ENCODE peak calls at places on chromosomes 3 and 15, in five cellular contexts. H, C, K, N and L are unnamed samples.

GRCh38 chr3:149765762-149766334 is 13.6 kb upstream of the COMMD2 start:
- DNase-seq in H (no peak), C (no peak), K (no peak), N (peak), L (peak)

GRCh38 chr3:126349611-126350501 is 7.4 kb downstream of the KLF15 start:
- DNase-seq in H (peak), C (no peak), K (no peak), N (no peak), L (no peak)

GRCh38 chr15:49989498-49989897 is 129.5 kb downstream of the ATP8B4 start:
- DNase-seq in H (no peak), C (no peak), K (no peak), N (no peak), L (no peak)

GRCh38 chr15:25374143-25374542 is 64.7 kb downstream of the UBE3A start:
- DNase-seq in H (no peak), C (no peak), K (no peak), N (no peak), L (no peak)

GRCh38 chr15:48645558-48646330 is at the start of gene FBN1:
- DNase-seq in H (peak), C (peak), K (peak), N (peak), L (peak)

GRCh38 chr3:131778526-131778925 is 256.3 kb downstream of the CPNE4 start:
- DNase-seq in H (no peak), C (no peak), K (no peak), N (no peak), L (no peak)

GRCh38 chr3:125087768-125088391 is 32.1 kb upstream of the HEG1 start:
- DNase-seq in H (no peak), C (no peak), K (no peak), N (peak), L (no peak)

GRCh38 chr3:108311797-108312196 is 15.4 kb downstream of the HHLA2 start:
- DNase-seq in H (no peak), C (no peak), K (no peak), N (peak), L (no peak)

GRCh38 chr3:89740881-89741177 is 633.4 kb downstream of the EPHA3 start:
- DNase-seq in H (no peak), C (no peak), K (no peak), N (peak), L (no peak)

DNA sequence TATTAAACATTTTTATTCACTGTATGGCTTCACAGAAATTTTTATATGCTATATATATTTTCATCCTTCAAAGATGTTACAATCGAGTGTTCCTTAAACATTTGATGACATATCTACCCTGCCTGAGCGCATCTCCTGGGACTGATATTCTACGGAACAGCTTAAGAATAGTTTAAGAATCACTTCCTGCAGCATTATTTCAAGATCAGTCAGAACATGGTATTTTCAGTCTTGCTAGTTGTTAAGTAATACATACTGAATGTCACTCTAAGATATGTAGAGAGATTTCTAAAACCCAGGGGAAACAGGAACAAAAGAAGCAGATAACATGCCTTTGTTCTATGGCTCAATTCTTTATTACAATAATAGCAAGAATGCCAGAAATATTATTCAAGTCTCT is 8.7 kb downstream of the COL8A1 start:
- DNase-seq in H (no peak), C (no peak), K (no peak), N (peak), L (no peak)
- TF ChIP-seq POLR2A in H (no peak), C (no peak), K (no peak), N (no peak), L (no peak)

GRCh38 chr15:68816158-68816557 is 4.5 kb downstream of the ANP32A start:
- DNase-seq in H (no peak), C (no peak), K (no peak), N (no peak), L (peak)

GRCh38 chr15:68818088-68818670 is 2.5 kb downstream of the ANP32A start:
- DNase-seq in H (peak), C (peak), K (peak), N (peak), L (peak)

GRCh38 chr15:68818671-68819450 is 1.8 kb downstream of the ANP32A start:
- DNase-seq in H (peak), C (peak), K (peak), N (no peak), L (peak)

GRCh38 chr15:68816795-68817303 is 3.8 kb downstream of the ANP32A start:
- DNase-seq in H (peak), C (peak), K (no peak), N (no peak), L (peak)

GRCh38 chr15:68817304-68818087 is 3.2 kb downstream of the ANP32A start:
- DNase-seq in H (peak), C (peak), K (peak), N (peak), L (peak)
- TF ChIP-seq POLR2A in H (no peak), C (peak), K (no peak), N (peak), L (no peak)

DNA sequence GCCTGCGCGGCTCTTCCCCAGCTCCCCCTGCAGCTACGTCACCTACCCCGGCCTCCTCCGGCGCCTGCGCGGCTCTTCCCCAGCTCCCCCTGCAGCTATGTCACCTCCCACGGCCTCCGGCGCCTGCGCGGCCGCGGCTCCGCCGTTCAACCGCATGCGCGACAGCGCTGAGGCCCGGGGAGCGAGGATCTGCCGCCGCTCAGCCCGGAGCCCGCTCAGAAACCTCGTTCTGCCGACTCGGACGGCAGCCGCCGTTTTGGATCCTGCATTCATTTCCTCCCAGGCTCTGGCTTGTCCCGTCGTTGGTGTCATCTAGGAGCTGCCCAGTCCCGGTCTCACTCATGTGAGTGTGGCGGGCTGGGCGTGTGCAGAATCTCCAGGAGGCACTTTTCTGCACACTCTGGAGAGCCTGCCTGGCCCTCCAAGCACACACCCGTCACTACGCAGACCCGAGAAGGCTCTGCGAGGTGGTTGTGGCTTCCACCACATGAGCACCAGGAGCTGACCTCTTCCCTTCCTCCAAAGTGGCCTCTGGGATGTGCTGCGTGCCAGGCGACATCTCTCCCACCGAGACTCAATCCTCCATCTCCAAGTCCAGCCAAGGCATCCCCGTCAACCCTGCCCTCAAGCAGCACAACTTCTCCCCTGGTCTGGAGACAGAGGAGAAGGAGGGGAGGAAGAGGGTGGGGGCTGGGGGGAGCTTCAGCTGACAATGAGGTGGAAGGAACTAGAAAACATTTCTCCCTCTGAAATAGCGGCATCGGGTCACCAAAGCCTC is 165.3 kb downstream of the CHSY1 start:
- DNase-seq in H (no peak), C (no peak), K (no peak), N (no peak), L (no peak)
- TF ChIP-seq POLR2A in H (no peak), C (no peak), K (no peak), N (no peak), L (no peak)

GRCh38 chr3:185915642-185916041 is 22.2 kb downstream of the TRA2B start:
- DNase-seq in H (no peak), C (no peak), K (no peak), N (no peak), L (no peak)
- TF ChIP-seq POLR2A in H (no peak), C (no peak), K (no peak), N (peak), L (peak)

DNA sequence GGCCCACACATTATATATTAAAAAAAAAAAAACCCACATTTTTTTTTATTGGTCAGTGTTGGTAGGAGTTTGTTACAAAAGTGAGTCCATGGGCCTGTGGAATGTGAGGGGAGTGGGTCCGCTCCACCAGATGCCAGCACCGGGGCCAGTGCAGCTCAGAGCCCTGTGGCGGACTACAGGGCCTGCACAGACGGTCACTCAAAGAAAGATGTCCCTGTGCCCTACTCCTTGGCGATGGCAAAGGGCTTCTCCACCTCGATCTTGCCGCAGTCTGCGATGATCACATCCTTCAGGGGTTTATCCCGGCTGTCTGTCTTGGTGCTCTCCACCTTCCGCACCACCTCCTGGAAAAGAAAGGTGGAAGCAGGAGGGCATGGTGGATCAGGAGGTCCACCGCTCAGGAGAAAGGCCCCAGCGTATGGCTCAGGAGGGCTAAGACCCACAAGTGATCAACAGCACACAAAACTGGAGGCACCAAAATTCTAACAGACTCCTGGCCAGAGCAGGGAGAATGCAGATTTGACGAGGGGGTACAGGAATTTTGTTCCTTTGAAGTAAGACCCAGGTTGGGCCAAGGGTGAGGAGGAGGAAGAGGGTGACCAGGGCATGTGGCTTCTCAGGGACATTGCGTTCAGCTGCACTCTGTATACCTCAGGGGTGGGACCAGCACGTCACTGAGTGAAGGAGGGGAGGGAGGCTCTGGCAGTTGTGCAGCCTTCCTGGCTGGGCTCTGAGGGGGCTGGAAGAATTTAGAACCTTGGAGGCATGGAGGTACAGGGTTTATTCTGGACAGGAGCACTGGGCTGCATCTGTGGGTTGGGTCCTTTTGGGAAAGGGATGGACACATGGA is 4.5 kb downstream of the SNX22 start:
- DNase-seq in H (peak), C (no peak), K (no peak), N (no peak), L (no peak)
- TF ChIP-seq POLR2A in H (no peak), C (no peak), K (no peak), N (no peak), L (no peak)

GRCh38 chr15:52485290-52485689 is 43.4 kb downstream of the MYO5A start:
- DNase-seq in H (no peak), C (no peak), K (no peak), N (no peak), L (no peak)
- TF ChIP-seq POLR2A in H (no peak), C (no peak), K (no peak), N (no peak), L (no peak)